ENCODE peak calls at places on chromosomes 16 and 17, in four cellular contexts. One of them, this sample, is unnamed.

GRCh38 chr16:83899272-83899897 is 470 bp downstream of the MLYCD start:
- DNase-seq in H1: peak; percentile 76
- DNase-seq in GM12878: no peak
- DNase-seq in HepG2: no peak
- DNase-seq in this sample: peak; percentile 48

GRCh38 chr17:39981207-39982068 is 831 bp downstream of the PSMD3 start:
- DNase-seq in H1: no peak
- DNase-seq in GM12878: no peak
- DNase-seq in HepG2: no peak
- DNase-seq in this sample: no peak

GRCh38 chr17:55577011-55577586 is 65.8 kb upstream of the SMIM36 start:
- DNase-seq in H1: no peak
- DNase-seq in GM12878: peak; percentile 35
- DNase-seq in HepG2: no peak
- DNase-seq in this sample: no peak

GRCh38 chr17:1299729-1300579 is 20.5 kb downstream of the TRARG1 start:
- DNase-seq in H1: no peak
- DNase-seq in GM12878: no peak
- DNase-seq in HepG2: no peak
- DNase-seq in this sample: no peak

GRCh38 chr17:31437720-31438400 is 46.4 kb downstream of the RAB11FIP4 start:
- DNase-seq in H1: no peak
- DNase-seq in GM12878: no peak
- DNase-seq in HepG2: no peak
- DNase-seq in this sample: no peak

GRCh38 chr16:12188674-12189249 is 212.2 kb downstream of the SNX29 start:
- DNase-seq in H1: no peak
- DNase-seq in GM12878: no peak
- DNase-seq in HepG2: no peak
- DNase-seq in this sample: no peak

GRCh38 chr17:8019665-8020064 is 17.2 kb downstream of the GUCY2D start:
- DNase-seq in H1: no peak
- DNase-seq in GM12878: no peak
- DNase-seq in HepG2: no peak
- DNase-seq in this sample: no peak

GRCh38 chr17:1996243-1997145 is 28.6 kb downstream of the RTN4RL1 start:
- DNase-seq in H1: no peak
- DNase-seq in GM12878: no peak
- DNase-seq in HepG2: no peak
- DNase-seq in this sample: no peak

GRCh38 chr17:31584436-31585279 is 193.2 kb downstream of the RAB11FIP4 start:
- DNase-seq in H1: no peak
- DNase-seq in GM12878: no peak
- DNase-seq in HepG2: no peak
- DNase-seq in this sample: no peak

GRCh38 chr16:19583665-19584300 is 28.3 kb downstream of the VPS35L start:
- DNase-seq in H1: no peak
- DNase-seq in GM12878: no peak
- DNase-seq in HepG2: peak; percentile 77
- DNase-seq in this sample: peak; percentile 25

GRCh38 chr16:7090628-7091115 is 242.0 kb upstream of the RBFOX1 start:
- DNase-seq in H1: no peak
- DNase-seq in GM12878: no peak
- DNase-seq in HepG2: no peak
- DNase-seq in this sample: no peak

GRCh38 chr16:7085776-7086175 is 246.9 kb upstream of the RBFOX1 start:
- DNase-seq in H1: no peak
- DNase-seq in GM12878: no peak
- DNase-seq in HepG2: no peak
- DNase-seq in this sample: no peak

GRCh38 chr16:7083086-7083485 is 249.6 kb upstream of the RBFOX1 start:
- DNase-seq in H1: no peak
- DNase-seq in GM12878: no peak
- DNase-seq in HepG2: no peak
- DNase-seq in this sample: no peak

DNA sequence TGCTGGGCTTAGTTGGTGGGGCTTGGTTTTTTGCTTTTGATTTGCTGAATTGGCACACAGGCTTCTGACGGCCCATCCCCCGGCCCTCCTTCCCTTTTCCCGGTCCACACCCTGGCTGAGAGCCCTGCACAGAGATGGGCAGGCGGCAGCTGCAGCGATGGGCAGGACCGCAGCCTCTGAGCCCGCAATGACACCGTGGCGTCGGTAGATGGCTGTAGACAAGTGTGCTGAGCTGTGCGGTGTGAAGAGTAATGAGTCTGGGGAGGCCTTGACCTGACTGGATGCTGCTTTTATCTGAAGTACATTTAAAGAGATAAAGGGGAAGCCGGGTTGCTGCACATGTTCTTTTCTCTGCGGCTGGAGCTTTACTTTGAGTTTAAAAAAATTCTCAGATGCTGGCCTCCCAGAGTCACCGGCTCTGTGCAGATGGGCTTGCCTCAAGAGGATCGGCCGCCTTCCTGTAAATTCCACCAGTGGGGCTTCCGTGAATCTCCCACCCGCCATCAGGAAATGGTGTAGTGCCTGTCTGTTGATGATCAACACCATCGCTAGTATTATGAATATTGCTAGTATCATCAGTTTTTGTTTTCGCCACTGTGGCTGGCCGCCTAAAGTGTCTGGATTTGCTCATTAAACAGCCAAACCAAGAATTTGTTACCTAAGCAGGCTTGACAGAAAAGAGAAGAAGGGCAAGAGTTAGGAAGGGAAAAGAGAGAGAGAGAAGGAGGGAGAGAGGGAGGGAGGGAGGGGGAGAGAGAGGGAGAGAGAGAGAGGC is 245.6 kb upstream of the RBFOX1 start:
- DNase-seq in H1: peak; percentile 78
- DNase-seq in GM12878: no peak
- DNase-seq in HepG2: peak; percentile 33
- DNase-seq in this sample: peak; percentile 62
- TF ChIP-seq SUZ12 in H1: no peak
- TF ChIP-seq SUZ12 in GM12878: no peak
- TF ChIP-seq SUZ12 in HepG2: no peak
- TF ChIP-seq SUZ12 in this sample: no peak

GRCh38 chr16:55113195-55113594 is 182.5 kb downstream of the IRX5 start:
- DNase-seq in H1: no peak
- DNase-seq in GM12878: no peak
- DNase-seq in HepG2: no peak
- DNase-seq in this sample: no peak

GRCh38 chr16:55102077-55102476 is 171.4 kb downstream of the IRX5 start:
- DNase-seq in H1: no peak
- DNase-seq in GM12878: no peak
- DNase-seq in HepG2: no peak
- DNase-seq in this sample: no peak

DNA sequence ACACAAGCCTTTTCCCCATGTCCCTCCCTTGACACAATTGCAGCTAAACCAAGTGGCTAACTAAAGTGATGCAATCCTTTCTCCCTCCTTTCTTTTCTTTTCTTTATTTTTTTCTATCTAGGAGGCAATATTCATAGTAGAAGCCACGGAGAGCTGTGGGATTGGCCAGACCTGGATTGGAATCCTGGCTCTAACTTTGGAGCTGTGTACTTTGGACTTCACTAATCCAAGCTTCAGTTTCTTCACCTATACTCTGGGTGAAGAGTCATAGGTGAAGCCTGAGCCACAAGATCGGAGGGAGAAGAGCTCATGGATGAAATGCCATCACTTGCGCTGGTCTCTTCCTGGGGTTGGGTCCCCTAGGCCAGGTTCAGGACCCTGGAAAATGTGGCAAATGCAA is 177.2 kb downstream of the IRX5 start:
- DNase-seq in H1: no peak
- DNase-seq in GM12878: no peak
- DNase-seq in HepG2: no peak
- DNase-seq in this sample: no peak
- TF ChIP-seq YY1 in H1: no peak
- TF ChIP-seq YY1 in GM12878: no peak
- TF ChIP-seq YY1 in HepG2: no peak
- TF ChIP-seq YY1 in this sample: no peak

GRCh38 chr17:49031965-49032928 is 35.1 kb downstream of the IGF2BP1 start:
- DNase-seq in H1: peak; percentile 60
- DNase-seq in GM12878: peak; percentile 16
- DNase-seq in HepG2: peak; percentile 86
- DNase-seq in this sample: peak; percentile 76

GRCh38 chr17:49038138-49038537 is 41.0 kb downstream of the IGF2BP1 start:
- DNase-seq in H1: no peak
- DNase-seq in GM12878: no peak
- DNase-seq in HepG2: no peak
- DNase-seq in this sample: no peak

GRCh38 chr17:49038544-49038943 is 41.4 kb downstream of the IGF2BP1 start:
- DNase-seq in H1: no peak
- DNase-seq in GM12878: no peak
- DNase-seq in HepG2: no peak
- DNase-seq in this sample: no peak

GRCh38 chr17:49036270-49036626 is 39.1 kb downstream of the IGF2BP1 start:
- DNase-seq in H1: no peak
- DNase-seq in GM12878: no peak
- DNase-seq in HepG2: no peak
- DNase-seq in this sample: no peak

GRCh38 chr17:49035470-49036269 is 38.5 kb downstream of the IGF2BP1 start:
- DNase-seq in H1: peak; percentile 91
- DNase-seq in GM12878: no peak
- DNase-seq in HepG2: no peak
- DNase-seq in this sample: no peak
- H3K9ac ChIP-seq in H1: no peak overlapping the region
- H3K9ac ChIP-seq in GM12878: no peak overlapping the region
- H3K9ac ChIP-seq in HepG2: no peak overlapping the region
- H3K9ac ChIP-seq in this sample: peak overlapping the region; percentile 27

GRCh38 chr16:78437352-78437968 is 338.0 kb downstream of the WWOX start:
- DNase-seq in H1: peak; percentile 57
- DNase-seq in GM12878: no peak
- DNase-seq in HepG2: peak; percentile 38
- DNase-seq in this sample: no peak
- TF ChIP-seq SUZ12 in H1: no peak
- TF ChIP-seq SUZ12 in GM12878: no peak
- TF ChIP-seq SUZ12 in HepG2: no peak
- TF ChIP-seq SUZ12 in this sample: no peak

GRCh38 chr16:8886593-8887437 is 4.7 kb downstream of the LITAFD start:
- DNase-seq in H1: no peak
- DNase-seq in GM12878: no peak
- DNase-seq in HepG2: no peak
- DNase-seq in this sample: no peak
- TF ChIP-seq YY1 in H1: no peak
- TF ChIP-seq YY1 in GM12878: no peak
- TF ChIP-seq YY1 in HepG2: no peak
- TF ChIP-seq YY1 in this sample: no peak

GRCh38 chr17:74369221-74369620 is 1.9 kb downstream of the GPR142 start:
- DNase-seq in H1: no peak
- DNase-seq in GM12878: no peak
- DNase-seq in HepG2: no peak
- DNase-seq in this sample: no peak
- H3K9ac ChIP-seq in H1: no peak overlapping the region
- H3K9ac ChIP-seq in GM12878: no peak overlapping the region
- H3K9ac ChIP-seq in HepG2: no peak overlapping the region
- H3K9ac ChIP-seq in this sample: peak overlapping the region; percentile 17

GRCh38 chr16:75267631-75268264 is 16.3 kb upstream of the BCAR1 start:
- DNase-seq in H1: no peak
- DNase-seq in GM12878: no peak
- DNase-seq in HepG2: peak; percentile 71
- DNase-seq in this sample: no peak
- TF ChIP-seq SUZ12 in H1: no peak
- TF ChIP-seq SUZ12 in GM12878: no peak
- TF ChIP-seq SUZ12 in HepG2: no peak
- TF ChIP-seq SUZ12 in this sample: no peak

DNA sequence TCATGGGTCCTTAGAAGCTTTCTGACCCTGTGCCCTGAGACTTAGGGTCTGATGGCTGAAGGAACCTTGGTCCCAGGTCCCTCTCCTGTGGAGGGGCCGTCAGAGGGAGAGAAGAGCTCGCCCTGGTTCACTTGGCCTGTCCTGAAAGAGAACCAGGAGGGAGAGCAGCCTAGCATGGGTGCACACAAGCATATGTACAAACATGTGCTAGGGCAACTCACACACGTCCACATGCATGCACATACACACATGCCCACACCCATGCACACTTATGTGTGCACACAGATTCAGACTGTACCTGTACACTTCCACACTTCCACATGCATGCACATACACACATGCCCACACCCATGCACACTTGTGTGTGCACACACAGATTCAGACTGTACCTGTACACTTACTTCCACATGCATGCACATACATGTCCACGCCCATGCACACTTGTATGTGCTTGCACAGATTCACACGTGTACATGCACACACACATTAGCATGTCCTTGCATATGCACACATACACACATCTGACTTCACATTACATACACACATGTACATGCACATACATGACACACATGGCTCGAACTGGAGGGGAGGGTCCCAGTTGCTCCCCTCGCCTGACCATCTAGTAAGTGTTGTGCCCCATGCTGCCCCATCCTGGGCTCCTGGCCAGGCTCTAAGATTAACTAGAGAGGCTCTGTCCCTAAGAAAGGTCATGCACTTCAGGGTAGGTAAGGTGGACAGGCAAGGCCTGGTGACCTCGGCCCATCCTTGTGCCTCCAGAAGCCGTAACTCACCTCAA is 122.0 kb downstream of the METRNL start:
- DNase-seq in H1: no peak
- DNase-seq in GM12878: no peak
- DNase-seq in HepG2: no peak
- DNase-seq in this sample: no peak
- TF ChIP-seq YY1 in H1: no peak
- TF ChIP-seq YY1 in GM12878: no peak
- TF ChIP-seq YY1 in HepG2: no peak
- TF ChIP-seq YY1 in this sample: no peak

GRCh38 chr17:66966529-66967418 is 2.3 kb downstream of the CACNG4 start:
- DNase-seq in H1: no peak
- DNase-seq in GM12878: no peak
- DNase-seq in HepG2: no peak
- DNase-seq in this sample: no peak

GRCh38 chr17:66965801-66966528 is 1.5 kb downstream of the CACNG4 start:
- DNase-seq in H1: peak; percentile 60
- DNase-seq in GM12878: no peak
- DNase-seq in HepG2: no peak
- DNase-seq in this sample: no peak

GRCh38 chr17:66964930-66965800 is 658 bp downstream of the CACNG4 start:
- DNase-seq in H1: peak; percentile 85
- DNase-seq in GM12878: no peak
- DNase-seq in HepG2: no peak
- DNase-seq in this sample: no peak

GRCh38 chr17:66963521-66964082 is 905 bp upstream of the CACNG4 start:
- DNase-seq in H1: no peak
- DNase-seq in GM12878: no peak
- DNase-seq in HepG2: no peak
- DNase-seq in this sample: no peak

DNA sequence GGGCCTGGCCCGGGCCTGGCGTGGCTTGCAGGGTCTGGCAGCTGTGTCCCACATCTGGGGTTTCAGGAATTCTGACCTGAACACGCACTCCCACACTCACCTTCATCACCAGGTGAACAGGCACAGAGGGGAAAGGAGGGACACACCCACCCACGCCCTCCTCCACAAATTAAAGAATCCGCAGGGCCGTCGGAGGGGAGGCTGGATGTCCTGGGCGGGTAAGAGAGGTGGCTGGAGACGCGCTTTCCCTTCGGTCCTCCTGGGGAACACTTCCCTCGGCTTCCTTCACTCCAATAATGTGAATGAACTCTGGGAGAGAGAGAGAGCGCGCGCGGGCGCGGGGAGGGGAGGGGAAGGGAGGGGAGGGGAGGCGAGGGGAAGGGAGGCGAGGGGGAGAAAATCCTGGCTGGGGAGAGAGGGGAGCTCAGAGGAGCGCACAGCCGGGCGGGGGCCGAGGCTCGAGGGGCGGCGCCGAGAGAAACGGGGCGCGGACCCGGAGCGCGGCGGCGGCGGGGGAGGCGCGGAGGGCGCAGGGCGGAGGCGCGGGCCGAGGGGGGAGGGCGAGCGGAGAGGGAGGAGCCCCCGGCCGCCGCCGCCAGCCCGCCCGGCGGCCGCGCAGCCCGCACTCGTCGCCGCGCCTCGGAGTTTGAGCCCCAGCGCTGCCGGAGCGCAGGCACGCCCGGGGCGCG is at the start of gene CACNG4:
- DNase-seq in H1: peak; percentile 73
- DNase-seq in GM12878: no peak
- DNase-seq in HepG2: no peak
- DNase-seq in this sample: no peak
- H3K9ac ChIP-seq in H1: peak within 1 kb of the TSS; percentile 20
- H3K9ac ChIP-seq in GM12878: no peak within 1 kb of the TSS
- H3K9ac ChIP-seq in HepG2: no peak within 1 kb of the TSS
- H3K9ac ChIP-seq in this sample: peak within 1 kb of the TSS; percentile 84

This sample was measured in NT2/D1.